ENCODE peak calls at places on chromosomes 3 and 15, in four cellular contexts. M is neural crest cell, O is endodermal cell, K is Calu3. C is an unnamed sample.

GRCh38 chr3:37662708-37663107 is 199.0 kb upstream of the CTDSPL start:
- DNase-seq in M (no peak), K (no peak), O (no peak), C (no peak)

GRCh38 chr3:36514171-36514570 is 133.9 kb downstream of the STAC start:
- DNase-seq in K (peak), O (no peak), M (no peak), C (no peak)

GRCh38 chr3:65146149-65146548 is 458.3 kb upstream of the ADAMTS9 start:
- DNase-seq in M (no peak), O (peak), K (peak), C (peak)

GRCh38 chr3:177676947-177677587 is 479.8 kb upstream of the TBL1XR1 start:
- DNase-seq in K (no peak), O (no peak), M (no peak), C (no peak)

GRCh38 chr3:178300441-178300959 is 235.7 kb upstream of the KCNMB2 start:
- DNase-seq in M (no peak), O (no peak), K (no peak), C (no peak)

GRCh38 chr3:52185311-52185710 is 12.6 kb upstream of the ALAS1 start:
- DNase-seq in M (no peak), O (no peak), K (no peak), C (no peak)

GRCh38 chr15:96893159-96893906 is 562.8 kb downstream of the NR2F2 start:
- DNase-seq in M (peak), K (peak), O (peak), C (peak)

GRCh38 chr15:81327526-81327925 is 3.6 kb upstream of the STARD5 start:
- DNase-seq in M (no peak), K (no peak), O (no peak), C (no peak)

GRCh38 chr3:119759962-119760361 is 21.9 kb upstream of the NR1I2 start:
- DNase-seq in O (no peak), K (no peak), M (no peak), C (no peak)

GRCh38 chr3:87307805-87308204 is 31.4 kb upstream of the POU1F1 start:
- DNase-seq in K (no peak), O (no peak), M (no peak), C (no peak)

GRCh38 chr3:190258634-190259033 is 63.6 kb downstream of the CLDN1 start:
- DNase-seq in M (peak), K (no peak), O (peak), C (no peak)

C was measured in LoVo.